ENCODE peak calls at places on chromosomes 11 and 22, in eight cellular contexts. L, N, D, U, W, Z, O and G are unnamed samples.

GRCh38 chr11:77047007-77047927 is 13.1 kb downstream of the B3GNT6 start:
- DNase-seq in W (no peak), U (peak; percentile 94), L (peak; percentile 91), Z (peak; percentile 76), N (peak; percentile 89), D (peak; percentile 87), O (peak; percentile 65), G (peak; percentile 64)

GRCh38 chr22:29765905-29766631 is 739 bp downstream of the ZMAT5 start:
- DNase-seq in Z (peak; percentile 15), L (no peak), N (no peak), W (no peak), O (no peak), U (no peak), D (no peak), G (no peak)

GRCh38 chr11:8068605-8069221 is 12.3 kb upstream of the TUB start:
- DNase-seq in N (peak; percentile 85), L (peak; percentile 91), U (peak; percentile 62), Z (peak; percentile 74), D (no peak), O (peak; percentile 63), W (no peak), G (peak; percentile 69)

GRCh38 chr11:122727101-122727929 is 71.8 kb downstream of the UBASH3B start:
- DNase-seq in L (no peak), O (no peak), W (no peak), D (no peak), N (no peak), U (no peak), Z (no peak), G (no peak)

GRCh38 chr11:112968988-112969714 is 7.9 kb downstream of the NCAM1 start:
- DNase-seq in U (no peak), W (no peak), Z (no peak), L (no peak), D (no peak), O (no peak), N (no peak), G (no peak)

GRCh38 chr11:11978792-11979486 is 29.5 kb downstream of the DKK3 start:
- DNase-seq in Z (peak; percentile 81), U (peak; percentile 65), D (no peak), N (peak; percentile 94), O (peak; percentile 30), L (peak; percentile 80), W (peak; percentile 74), G (peak; percentile 85)

GRCh38 chr22:45318558-45319318 is 9.0 kb downstream of the FAM118A start:
- DNase-seq in L (peak; percentile 70), D (no peak), Z (no peak), N (no peak), W (no peak), O (no peak), U (no peak), G (no peak)

GRCh38 chr11:65695459-65696241 is 16.4 kb upstream of the KAT5 start:
- DNase-seq in Z (no peak), O (no peak), W (peak; percentile 76), L (no peak), U (peak; percentile 80), N (no peak), D (peak; percentile 81), G (peak; percentile 58)

GRCh38 chr22:19849800-19850481 is 4.7 kb downstream of the GNB1L start:
- DNase-seq in W (peak; percentile 84), Z (no peak), L (no peak), D (peak; percentile 90), U (peak; percentile 51), N (peak; percentile 50), O (no peak), G (no peak)

GRCh38 chr11:110044226-110044968 is 48.8 kb upstream of the ZC3H12C start:
- DNase-seq in O (no peak), D (no peak), Z (peak; percentile 33), L (no peak), W (no peak), N (no peak), U (peak; percentile 7), G (no peak)

GRCh38 chr11:76077575-76078150 is 128.6 kb downstream of the WNT11 start:
- DNase-seq in W (no peak), Z (no peak), D (no peak), L (peak; percentile 15), N (no peak), O (no peak), U (no peak), G (no peak)

GRCh38 chr11:102429691-102430090 is 22.9 kb downstream of the TMEM123 start:
- DNase-seq in D (no peak), N (no peak), Z (no peak), O (no peak), U (no peak), W (no peak), L (no peak), G (no peak)
- H3K4me3 ChIP-seq in D (no peak overlapping the region), N (no peak overlapping the region), Z (no peak overlapping the region), O (no peak overlapping the region), U (no peak overlapping the region), W (no peak overlapping the region), L (no peak overlapping the region), G (no peak overlapping the region)

GRCh38 chr22:36192601-36193000 is 9.0 kb downstream of the APOL4 start:
- DNase-seq in W (no peak), U (no peak), N (no peak), Z (no peak), D (no peak), O (no peak), L (no peak), G (no peak)
- TF ChIP-seq POLR2A in W (no peak), U (no peak), N (no peak), Z (no peak), D (no peak), O (no peak), L (no peak), G (no peak)

DNA sequence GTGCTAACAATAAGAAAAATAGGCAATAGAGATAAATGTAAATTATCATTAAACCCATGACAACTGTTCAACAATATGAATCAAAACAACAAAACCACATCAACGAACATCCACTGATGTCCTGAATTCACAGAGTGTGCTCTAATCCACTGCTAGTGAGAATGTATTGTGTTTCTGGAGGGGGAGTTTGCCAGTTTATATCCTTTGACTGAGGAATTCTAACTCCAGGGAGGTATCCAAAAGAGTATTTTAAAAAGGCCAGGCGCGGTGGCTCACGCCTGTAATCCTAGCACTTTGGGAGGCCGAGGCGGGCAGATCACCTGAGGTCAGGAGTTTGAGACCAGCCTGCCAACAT is 1.7 kb upstream of the WEE1 start:
- DNase-seq in N (no peak), W (no peak), L (no peak), U (no peak), O (no peak), D (no peak), Z (no peak), G (no peak)
- H3K4me3 ChIP-seq in N (no peak overlapping the region), W (no peak overlapping the region), L (no peak overlapping the region), U (no peak overlapping the region), O (peak overlapping the region; percentile 91), D (no peak overlapping the region), Z (no peak overlapping the region), G (no peak overlapping the region)

GRCh38 chr11:70007796-70008195 is 70.3 kb upstream of the ANO1 start:
- DNase-seq in L (peak; percentile 37), D (no peak), O (no peak), W (no peak), U (no peak), Z (no peak), N (no peak), G (no peak)
- TF ChIP-seq POLR2A in L (no peak), D (no peak), O (no peak), W (no peak), U (no peak), Z (no peak), N (no peak), G (no peak)

DNA sequence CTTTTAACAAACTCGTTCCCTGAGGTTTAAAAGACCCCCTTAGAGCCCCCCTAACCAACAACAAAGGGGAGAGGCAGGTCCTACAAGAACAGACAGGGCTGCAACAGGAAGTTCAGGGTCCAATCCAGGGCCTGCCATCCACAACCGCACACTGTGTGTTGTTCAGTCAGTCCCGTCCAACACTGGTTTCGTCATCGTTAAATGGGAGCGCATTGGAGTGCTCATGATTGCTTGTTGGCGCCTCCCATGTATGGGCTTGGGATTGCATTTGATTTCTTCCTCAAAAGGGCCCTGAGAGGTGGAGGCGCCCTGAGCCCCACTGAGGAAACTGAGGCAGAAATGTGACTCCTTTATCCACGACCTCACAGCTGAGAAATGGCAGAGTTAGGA is 174.1 kb downstream of the MN1 start:
- DNase-seq in Z (no peak), D (no peak), U (no peak), L (no peak), W (no peak), N (no peak), O (no peak), G (no peak)
- H3K4me3 ChIP-seq in Z (no peak overlapping the region), D (no peak overlapping the region), U (no peak overlapping the region), L (no peak overlapping the region), W (no peak overlapping the region), N (no peak overlapping the region), O (no peak overlapping the region), G (no peak overlapping the region)

GRCh38 chr11:2165571-2165970 is 4.6 kb upstream of the INS start:
- DNase-seq in Z (no peak), W (no peak), D (no peak), L (no peak), N (no peak), U (no peak), O (no peak), G (no peak)
- TF ChIP-seq POLR2A in Z (no peak), W (no peak), D (no peak), L (no peak), N (no peak), U (no peak), O (no peak), G (no peak)

DNA sequence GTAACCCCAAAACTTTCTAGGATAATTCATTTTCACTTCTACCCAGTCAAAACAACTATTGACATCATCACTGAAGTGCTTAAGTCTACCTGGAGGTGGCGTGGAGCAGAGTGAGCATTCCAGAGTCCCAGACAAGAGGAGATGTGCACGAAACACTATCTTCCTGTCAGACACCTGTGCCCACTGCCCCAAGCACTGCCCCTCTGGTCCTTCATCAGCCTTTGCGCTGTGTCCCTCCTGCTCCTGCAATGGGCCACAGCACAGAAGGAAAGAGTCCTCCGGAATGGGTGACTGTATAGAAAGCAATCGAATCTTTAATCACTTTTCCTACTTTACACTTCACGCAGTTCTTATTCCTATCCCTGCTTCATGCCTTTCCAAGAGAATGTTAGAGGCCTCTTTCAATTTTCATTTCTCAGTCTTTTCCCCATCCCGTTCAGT is 512 bp upstream of the GRIA4 start:
- DNase-seq in Z (no peak), N (no peak), D (no peak), U (no peak), O (no peak), W (no peak), L (peak; percentile 17), G (no peak)
- H3K4me3 ChIP-seq in Z (no peak overlapping the region), N (no peak overlapping the region), D (no peak overlapping the region), U (no peak overlapping the region), O (no peak overlapping the region), W (no peak overlapping the region), L (no peak overlapping the region), G (no peak overlapping the region)

DNA sequence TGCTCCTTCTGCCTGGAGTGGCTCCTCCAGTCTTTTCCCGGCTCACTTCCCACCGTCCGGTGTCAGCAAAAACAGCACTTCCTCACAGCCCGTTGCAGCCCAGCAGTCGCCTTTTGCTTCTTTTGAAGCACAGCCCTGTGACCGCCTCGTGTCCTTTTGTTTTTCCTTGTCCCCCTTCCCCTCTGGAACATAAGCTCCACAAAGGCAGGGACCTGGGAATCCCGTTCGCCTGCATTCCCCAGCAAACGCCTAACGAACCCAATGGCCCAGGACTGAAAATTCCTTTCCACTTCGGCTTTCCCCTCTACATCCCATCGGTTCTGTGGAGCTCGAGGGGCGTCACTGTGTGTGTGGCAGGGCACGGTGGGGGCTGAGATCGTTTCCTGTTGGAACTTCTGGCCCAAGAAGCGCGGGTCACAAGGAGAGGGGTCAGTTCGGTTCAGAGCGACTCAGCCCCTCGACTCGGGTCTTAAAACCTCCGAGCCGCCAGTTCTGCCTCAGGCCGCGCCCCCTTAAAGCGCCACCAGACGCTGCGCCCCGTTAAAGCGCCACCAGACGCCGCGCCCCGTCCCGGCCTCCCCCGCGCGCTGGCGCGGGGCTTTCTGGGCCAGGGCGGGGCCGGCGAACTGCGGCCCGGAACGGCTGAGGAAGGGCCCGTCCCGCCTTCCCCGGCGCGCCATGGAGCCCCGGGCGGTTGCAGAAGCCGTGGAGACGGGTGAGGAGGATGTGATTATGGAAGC is 839 bp downstream of the RIC8A start:
- DNase-seq in L (peak; percentile 63), N (peak; percentile 90), D (peak; percentile 70), Z (peak; percentile 70), O (peak; percentile 58), W (peak; percentile 72), U (peak; percentile 82), G (peak; percentile 86)
- TF ChIP-seq POLR2A in L (peak; percentile 75), N (peak; percentile 81), D (peak; percentile 90), Z (peak; percentile 87), O (peak; percentile 91), W (peak; percentile 54), U (peak; percentile 69), G (peak; percentile 23)